ENCODE peak calls at places on chromosomes 11 and 22, in eight cellular contexts. W is fibroblast of lung; D is hypothalamus; F is mesothelial cell of epicardium; T is frontal cortex; J is dorsolateral prefrontal cortex; K is activated T-helper 2 cell treated with anti-CD3 and anti-CD28 coated beads, Interferon-gamma antibody, Interleukin-2, Interleukin-4, amounts not matched to agents 10 μg/mL and 5 μg/mL and 100 μg/mL, durations not matched to agents 14 hours and 24 hours and 36 hours; N is HCEC 1CT. A is an unnamed sample.

GRCh38 chr22:41047741-41048140 is 44.7 kb upstream of the EP300 start:
- DNase-seq in J (no peak), D (no peak), K (no peak), N (peak; percentile 27), T (no peak), F (no peak), W (peak; percentile 82), A (no peak)

GRCh38 chr22:50507421-50507990 is at the start of gene LMF2:
- DNase-seq in D (no peak), J (peak; percentile 92), K (peak; percentile 90), N (no peak), F (peak; percentile 92), W (no peak), T (peak; percentile 99), A (peak; percentile 97)

GRCh38 chr22:22943521-22944267 is 56.1 kb downstream of the IGLL5 start:
- DNase-seq in W (no peak), T (no peak), J (peak; percentile 25), D (no peak), K (peak; percentile 5), F (peak; percentile 21), N (no peak), A (no peak)

GRCh38 chr22:38788417-38788816 is 5.5 kb downstream of the DNAL4 start:
- DNase-seq in J (no peak), N (peak; percentile 84), D (no peak), T (no peak), F (no peak), W (peak; percentile 98), K (no peak), A (peak; percentile 33)

GRCh38 chr22:23219787-23220484 is 39.6 kb downstream of the BCR start:
- DNase-seq in J (no peak), F (no peak), T (no peak), W (peak; percentile 44), N (peak; percentile 53), K (peak; percentile 40), D (no peak), A (no peak)

GRCh38 chr11:36062796-36063380 is 119.0 kb downstream of the LDLRAD3 start:
- DNase-seq in W (peak; percentile 71), J (no peak), F (no peak), T (no peak), K (no peak), N (no peak), D (no peak), A (no peak)

GRCh38 chr11:93169950-93170561 is 27.7 kb downstream of the SLC36A4 start:
- DNase-seq in W (peak; percentile 70), K (no peak), N (peak; percentile 41), T (no peak), J (no peak), F (no peak), D (no peak), A (no peak)

GRCh38 chr11:6438979-6439571 is 1.7 kb downstream of the HPX start:
- DNase-seq in J (peak; percentile 57), N (peak; percentile 56), T (peak; percentile 44), W (peak; percentile 57), F (no peak), K (no peak), D (no peak), A (peak; percentile 15)

GRCh38 chr22:38162881-38163843 is 18.5 kb downstream of the PLA2G6 start:
- DNase-seq in W (no peak), F (no peak), T (no peak), D (no peak), N (no peak), K (no peak), J (no peak), A (no peak)

GRCh38 chr11:69156673-69157155 is 979 bp downstream of the SMIM38 start:
- DNase-seq in J (no peak), K (no peak), F (no peak), W (peak; percentile 57), T (no peak), N (no peak), D (no peak), A (no peak)

GRCh38 chr22:46055176-46055850 is 78.4 kb upstream of the WNT7B start:
- DNase-seq in F (no peak), J (no peak), W (no peak), D (no peak), K (no peak), T (no peak), N (no peak), A (no peak)

GRCh38 chr11:106178361-106178760 is 100.9 kb downstream of the AASDHPPT start:
- DNase-seq in N (no peak), W (no peak), J (no peak), F (no peak), K (no peak), T (no peak), D (no peak), A (no peak)

GRCh38 chr22:48492371-48493320 is 1335.0 kb downstream of the BRD1 start:
- DNase-seq in N (peak; percentile 17), F (peak; percentile 65), D (no peak), J (peak; percentile 80), T (peak; percentile 85), K (no peak), W (peak; percentile 78), A (peak; percentile 70)

GRCh38 chr22:29207562-29208501 is 2.1 kb downstream of the EMID1 start:
- DNase-seq in F (no peak), N (no peak), D (no peak), W (no peak), T (no peak), K (no peak), J (no peak), A (no peak)

GRCh38 chr11:35082322-35083180 is 56.4 kb upstream of the CD44 start:
- DNase-seq in F (no peak), N (peak; percentile 89), T (peak; percentile 26), W (peak; percentile 60), D (no peak), K (peak; percentile 83), J (no peak), A (no peak)

GRCh38 chr11:76674517-76675400 is 4.2 kb upstream of the LRRC32 start:
- DNase-seq in N (no peak), F (no peak), J (no peak), K (no peak), D (no peak), T (no peak), W (no peak), A (no peak)

GRCh38 chr22:29307658-29308147 is 1.3 kb downstream of the GAS2L1 start:
- DNase-seq in F (peak; percentile 36), K (no peak), N (no peak), T (no peak), W (no peak), J (no peak), D (no peak), A (no peak)

GRCh38 chr11:84498016-84498415 is 1129.1 kb downstream of the DLG2 start:
- DNase-seq in T (peak; percentile 5), D (no peak), F (no peak), W (peak; percentile 9), N (no peak), J (no peak), K (no peak), A (peak; percentile 8)

GRCh38 chr11:124943242-124943641 is 7.4 kb upstream of the HEPACAM start:
- DNase-seq in W (no peak), F (no peak), D (no peak), T (no peak), K (no peak), J (peak; percentile 79), N (no peak), A (peak; percentile 54)

GRCh38 chr11:2377511-2378443 is 667 bp downstream of the CD81 start:
- DNase-seq in D (no peak), F (peak; percentile 68), K (peak; percentile 41), N (peak; percentile 34), W (peak; percentile 45), J (no peak), T (peak; percentile 87), A (no peak)

GRCh38 chr22:19179472-19180048 is 1.0 kb upstream of the SLC25A1 start:
- DNase-seq in F (peak; percentile 70), K (peak; percentile 48), N (peak; percentile 86), W (peak; percentile 88), T (peak; percentile 82), J (peak; percentile 87), D (no peak), A (peak; percentile 54)

GRCh38 chr11:44920451-44920850 is 30.2 kb downstream of the TP53I11 start:
- DNase-seq in F (no peak), N (no peak), D (no peak), W (no peak), T (no peak), J (no peak), K (no peak), A (no peak)

GRCh38 chr11:74683279-74683871 is 47.9 kb downstream of the CHRDL2 start:
- DNase-seq in K (no peak), F (no peak), N (no peak), D (peak; percentile 20), W (no peak), T (peak; percentile 78), J (peak; percentile 91), A (peak; percentile 66)

GRCh38 chr11:119842731-119843130 is 113.7 kb upstream of the NECTIN1 start:
- DNase-seq in J (no peak), N (no peak), K (no peak), T (no peak), D (no peak), F (no peak), W (no peak), A (no peak)

GRCh38 chr22:29380032-29380781 is 8.2 kb downstream of the AP1B1 start:
- DNase-seq in D (no peak), W (no peak), K (no peak), F (no peak), N (no peak), J (no peak), T (no peak), A (no peak)

GRCh38 chr22:28989035-28989464 is 72.6 kb downstream of the C22orf31 start:
- DNase-seq in K (no peak), F (no peak), J (no peak), D (no peak), N (no peak), W (no peak), T (no peak), A (peak; percentile 55)

GRCh38 chr11:8732276-8732675 is 49.7 kb downstream of the RPL27A start:
- DNase-seq in K (no peak), D (no peak), F (no peak), J (no peak), T (no peak), W (no peak), N (no peak), A (no peak)

GRCh38 chr11:61357233-61357893 is 4.3 kb downstream of the CYB561A3 start:
- DNase-seq in T (no peak), D (no peak), N (no peak), W (no peak), K (no peak), F (no peak), J (no peak), A (no peak)

GRCh38 chr11:73982595-73982989 is at the start of gene UCP2:
- DNase-seq in D (peak; percentile 69), J (peak; percentile 75), K (peak; percentile 78), T (peak; percentile 82), W (peak; percentile 73), F (peak; percentile 75), N (peak; percentile 77), A (peak; percentile 71)

GRCh38 chr22:19571995-19572394 is 47.8 kb upstream of the CLDN5 start:
- DNase-seq in K (no peak), W (no peak), T (no peak), J (no peak), D (no peak), N (no peak), F (no peak), A (no peak)

GRCh38 chr22:37492428-37493344 is 6.5 kb upstream of the MFNG start:
- DNase-seq in W (peak; percentile 46), K (peak; percentile 47), F (no peak), D (no peak), T (peak; percentile 58), J (no peak), N (peak; percentile 65), A (no peak)

GRCh38 chr11:1780700-1781592 is 17.2 kb upstream of the CTSD start:
- DNase-seq in W (no peak), T (no peak), N (no peak), F (no peak), K (no peak), J (no peak), D (no peak), A (no peak)

GRCh38 chr11:9775393-9775780 is 111.5 kb downstream of the SWAP70 start:
- DNase-seq in K (no peak), J (no peak), F (no peak), T (no peak), N (no peak), D (no peak), W (no peak), A (no peak)

GRCh38 chr11:125342281-125342980 is 153.6 kb downstream of the FEZ1 start:
- DNase-seq in T (no peak), W (no peak), F (no peak), J (no peak), D (no peak), K (no peak), N (no peak), A (no peak)

A was measured in occipital lobe.